ENCODE peak calls at places on chromosomes 1 and 21, in nine cellular contexts. A is HCT116, S is A549, V is H9, B is ascending aorta, M is mammary epithelial cell, W is A673, O is thoracic aorta, F is left ventricle myocardium inferior. N is an unnamed sample.
A peak's percentile ranks its signal among the peaks of the same experiment; 100 is the strongest.

GRCh38 chr1:149846042-149846441 is 53.3 kb upstream of the BOLA1 start:
- DNase-seq in O (no peak), V (no peak), S (no peak), F (no peak), A (no peak), B (no peak), M (no peak), W (no peak), N (no peak)

GRCh38 chr1:26923711-26924110 is 2.2 kb downstream of the NUDC start:
- DNase-seq in O (no peak), B (no peak), W (peak; percentile 46), A (no peak), F (no peak), S (no peak), V (no peak), M (peak; percentile 14), N (no peak)

GRCh38 chr1:226017070-226017469 is 17.9 kb upstream of the SDE2 start:
- DNase-seq in M (no peak), W (no peak), O (no peak), S (no peak), V (no peak), B (no peak), F (no peak), A (no peak), N (no peak)

GRCh38 chr1:53115403-53116306 is 26.8 kb downstream of the SLC1A7 start:
- DNase-seq in M (no peak), V (peak; percentile 51), A (no peak), S (peak; percentile 58), W (no peak), O (no peak), F (no peak), B (no peak), N (peak; percentile 74)

GRCh38 chr1:2091611-2092604 is 41.7 kb downstream of the PRKCZ start:
- DNase-seq in A (no peak), V (peak; percentile 82), B (no peak), O (no peak), M (no peak), W (peak; percentile 37), S (peak; percentile 9), F (peak; percentile 50), N (no peak)

GRCh38 chr1:89842547-89843278 is 21.9 kb downstream of the LRRC8D start:
- DNase-seq in B (no peak), S (no peak), A (no peak), F (no peak), O (no peak), V (no peak), M (no peak), W (no peak), N (peak; percentile 5)

GRCh38 chr21:42572906-42573495 is 59.3 kb downstream of the SLC37A1 start:
- DNase-seq in S (no peak), O (no peak), M (no peak), V (no peak), A (no peak), W (no peak), B (no peak), F (no peak), N (no peak)

GRCh38 chr1:183272390-183272801 is 86.3 kb downstream of the LAMC2 start:
- DNase-seq in F (no peak), W (no peak), B (no peak), V (no peak), M (peak; percentile 74), A (no peak), O (no peak), S (peak; percentile 53), N (no peak)

GRCh38 chr1:234188454-234188792 is 184.8 kb upstream of the COA6 start:
- DNase-seq in B (no peak), V (peak; percentile 88), A (peak; percentile 16), F (no peak), W (peak; percentile 58), O (no peak), M (peak; percentile 98), S (peak; percentile 18), N (peak; percentile 31)

GRCh38 chr1:211323156-211324063 is 3.2 kb upstream of the TRAF5 start:
- DNase-seq in B (no peak), W (peak; percentile 83), V (peak; percentile 72), O (peak; percentile 33), S (peak; percentile 66), F (no peak), A (no peak), M (peak; percentile 45), N (peak; percentile 68)

GRCh38 chr1:204878835-204879234 is 8.2 kb downstream of the NFASC start:
- DNase-seq in B (no peak), A (no peak), O (no peak), W (no peak), F (no peak), S (no peak), V (no peak), M (no peak), N (no peak)

GRCh38 chr1:19979494-19979977 is at the start of gene PLA2G2A:
- DNase-seq in W (no peak), F (no peak), V (peak; percentile 40), M (no peak), B (no peak), S (no peak), O (no peak), A (no peak), N (no peak)

GRCh38 chr21:21612446-21612845 is 614.2 kb downstream of the NCAM2 start:
- DNase-seq in V (peak; percentile 33), B (no peak), S (no peak), F (no peak), A (no peak), W (peak; percentile 58), M (no peak), O (no peak), N (peak; percentile 16)

GRCh38 chr1:113353581-113353980 is 36.7 kb upstream of the MAGI3 start:
- DNase-seq in B (no peak), O (no peak), M (peak; percentile 4), A (no peak), W (no peak), V (no peak), F (no peak), S (peak; percentile 2), N (no peak)

GRCh38 chr1:228000836-228001563 is 5.8 kb upstream of the WNT3A start:
- DNase-seq in O (no peak), B (no peak), S (no peak), W (no peak), F (no peak), V (no peak), M (no peak), A (no peak), N (no peak)

DNA sequence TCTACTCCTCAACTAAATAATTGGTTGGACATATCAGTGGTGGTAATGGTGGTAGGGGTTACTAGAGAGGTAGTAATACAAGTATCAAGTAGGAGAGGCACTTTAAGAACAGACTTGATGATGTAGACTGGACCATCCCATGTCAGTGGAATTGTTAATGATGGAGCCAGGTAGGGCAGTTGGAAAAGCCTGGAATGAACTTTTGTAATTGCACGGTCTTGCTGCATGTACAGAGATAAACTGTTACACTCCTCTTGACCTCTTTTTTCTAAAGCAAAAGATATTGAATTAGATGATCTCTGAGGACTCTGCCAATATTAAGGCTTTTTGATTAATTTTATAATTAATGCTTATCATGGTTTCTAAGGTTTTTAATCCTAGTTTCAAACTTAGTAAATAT is 5.8 kb downstream of the HMGCS2 start:
- DNase-seq in W (no peak), F (no peak), O (no peak), A (no peak), M (no peak), B (no peak), S (no peak), V (no peak), N (no peak)
- H3K27ac ChIP-seq in W (no peak overlapping the region), F (no peak overlapping the region), O (no peak overlapping the region), A (no peak overlapping the region), M (no peak overlapping the region), B (no peak overlapping the region), S (no peak overlapping the region), V (no peak overlapping the region), N (no peak overlapping the region)

DNA sequence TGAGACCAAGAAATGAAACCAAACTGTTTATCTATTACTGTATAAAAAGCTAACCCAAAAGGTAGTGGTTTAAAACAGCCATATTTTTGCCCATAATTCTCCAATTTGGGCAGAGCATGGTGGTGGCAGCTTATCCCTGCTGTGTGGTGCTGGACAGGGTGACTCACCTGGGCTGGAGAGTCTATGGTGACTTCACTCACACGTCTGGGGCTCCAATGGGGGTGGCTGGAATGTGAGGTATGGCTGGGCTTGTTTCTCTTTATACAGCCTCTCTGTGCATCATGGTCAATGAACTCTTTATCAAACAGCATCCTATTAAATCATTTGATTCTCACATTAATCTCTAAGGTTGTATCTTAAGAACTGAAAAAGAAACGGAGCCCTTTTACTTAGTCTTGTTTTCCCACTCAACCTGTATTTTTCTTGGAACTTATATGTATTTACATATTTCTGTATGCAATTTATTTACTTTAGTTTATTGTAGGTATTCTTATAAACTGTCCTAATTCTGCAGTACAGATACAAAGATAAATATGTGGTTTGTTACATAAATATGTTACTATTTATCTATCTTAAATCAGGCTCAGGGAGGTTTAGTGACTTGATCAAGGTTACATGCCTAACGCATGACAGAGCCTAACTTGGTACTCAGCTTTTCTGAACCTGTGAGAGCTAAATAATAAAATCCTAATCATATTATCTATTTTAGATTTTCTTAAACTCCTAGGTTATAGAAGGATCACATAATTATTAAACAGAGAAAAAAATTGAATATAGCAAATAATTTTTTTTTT is 37.5 kb upstream of the WLS start:
- DNase-seq in A (peak; percentile 33), V (no peak), S (peak; percentile 19), O (no peak), B (no peak), W (no peak), M (peak; percentile 46), F (no peak), N (no peak)
- H3K27ac ChIP-seq in A (no peak overlapping the region), V (no peak overlapping the region), S (no peak overlapping the region), O (no peak overlapping the region), B (no peak overlapping the region), W (no peak overlapping the region), M (no peak overlapping the region), F (no peak overlapping the region), N (no peak overlapping the region)

GRCh38 chr1:33013791-33014190 is 22.9 kb downstream of the AK2 start:
- DNase-seq in O (no peak), F (no peak), B (no peak), M (no peak), S (no peak), A (no peak), V (no peak), W (no peak), N (no peak)

GRCh38 chr1:33009561-33009960 is 27.1 kb downstream of the AK2 start:
- DNase-seq in F (no peak), A (no peak), B (no peak), S (no peak), V (no peak), M (no peak), O (no peak), W (no peak), N (no peak)

GRCh38 chr1:33014464-33015170 is 22.1 kb downstream of the AK2 start:
- DNase-seq in F (no peak), A (no peak), V (no peak), S (no peak), M (no peak), O (no peak), W (no peak), B (no peak), N (no peak)

GRCh38 chr1:33010946-33011731 is 25.5 kb downstream of the AK2 start:
- DNase-seq in W (no peak), V (no peak), A (no peak), B (no peak), O (peak; percentile 19), M (no peak), F (peak; percentile 57), S (no peak), N (no peak)

GRCh38 chr1:33012165-33012564 is 24.5 kb downstream of the AK2 start:
- DNase-seq in W (no peak), A (no peak), S (no peak), O (no peak), F (no peak), V (no peak), M (no peak), B (no peak), N (no peak)
- H3K27ac ChIP-seq in W (peak overlapping the region; percentile 8), A (no peak overlapping the region), S (no peak overlapping the region), O (peak overlapping the region; percentile 78), F (peak overlapping the region; percentile 85), V (no peak overlapping the region), M (no peak overlapping the region), B (peak overlapping the region; percentile 74), N (no peak overlapping the region)

GRCh38 chr1:147837845-147838363 is 64.7 kb upstream of the GJA8 start:
- DNase-seq in F (no peak), V (no peak), B (no peak), A (no peak), W (no peak), S (no peak), O (no peak), M (no peak), N (no peak)
- H3K27ac ChIP-seq in F (no peak overlapping the region), V (peak overlapping the region; percentile 71), B (no peak overlapping the region), A (no peak overlapping the region), W (no peak overlapping the region), S (no peak overlapping the region), O (no peak overlapping the region), M (no peak overlapping the region), N (no peak overlapping the region)